ENCODE peak calls at places on chromosomes 7 and 10, in five cellular contexts. L, Y, O, C and V are unnamed samples.

GRCh38 chr10:93512565-93512964 is 16.2 kb downstream of the CEP55 start:
- DNase-seq in L (no peak), Y (peak; percentile 54), O (no peak), C (no peak), V (no peak)

GRCh38 chr7:102292813-102293798 is 6.4 kb downstream of the SH2B2 start:
- DNase-seq in L (peak; percentile 61), Y (no peak), O (peak; percentile 92), C (no peak), V (no peak)

GRCh38 chr7:159091041-159091440 is 53.6 kb downstream of the VIPR2 start:
- DNase-seq in L (peak; percentile 24), Y (no peak), O (no peak), C (no peak), V (no peak)

GRCh38 chr7:138001529-138002095 is at the start of gene CREB3L2:
- DNase-seq in L (peak; percentile 87), Y (peak; percentile 59), O (peak; percentile 72), C (peak; percentile 69), V (peak; percentile 65)

GRCh38 chr10:86243651-86244155 is 122.9 kb downstream of the GRID1 start:
- DNase-seq in L (no peak), Y (no peak), O (no peak), C (no peak), V (no peak)

GRCh38 chr7:139916717-139917395 is 87.8 kb downstream of the TBXAS1 start:
- DNase-seq in L (no peak), Y (no peak), O (no peak), C (no peak), V (no peak)

GRCh38 chr7:48441848-48442492 is 270.7 kb downstream of the ABCA13 start:
- DNase-seq in L (no peak), Y (no peak), O (no peak), C (no peak), V (no peak)

GRCh38 chr10:133278577-133279265 is 2.1 kb upstream of the ADAM8 start:
- DNase-seq in L (no peak), Y (peak; percentile 71), O (no peak), C (no peak), V (peak; percentile 70)

GRCh38 chr10:86727992-86728559 is 28.3 kb upstream of the BMPR1A start:
- DNase-seq in L (no peak), Y (no peak), O (no peak), C (no peak), V (no peak)

GRCh38 chr10:79244068-79244442 is 103.2 kb upstream of the PPIF start:
- DNase-seq in L (no peak), Y (no peak), O (no peak), C (no peak), V (no peak)

GRCh38 chr7:82572195-82572880 is 128.8 kb upstream of the CACNA2D1 start:
- DNase-seq in L (peak; percentile 95), Y (peak; percentile 56), O (peak; percentile 89), C (peak; percentile 73), V (peak; percentile 94)

GRCh38 chr10:114045071-114045737 is 1.5 kb downstream of the ADRB1 start:
- DNase-seq in L (peak; percentile 77), Y (no peak), O (peak; percentile 71), C (peak; percentile 20), V (no peak)

GRCh38 chr10:49243610-49244283 is 55.2 kb upstream of the C10orf71 start:
- DNase-seq in L (no peak), Y (no peak), O (no peak), C (no peak), V (no peak)

GRCh38 chr10:114821915-114822770 is 563 bp downstream of the FHIP2A start:
- DNase-seq in L (peak; percentile 77), Y (peak; percentile 19), O (peak; percentile 81), C (peak; percentile 42), V (peak; percentile 70)

GRCh38 chr7:88001744-88002530 is 67.9 kb downstream of the ADAM22 start:
- DNase-seq in L (no peak), Y (no peak), O (no peak), C (no peak), V (no peak)

GRCh38 chr10:69636273-69636575 is 6.2 kb downstream of the FAM241B start:
- DNase-seq in L (peak; percentile 41), Y (no peak), O (no peak), C (no peak), V (no peak)

GRCh38 chr10:127125331-127125730 is 71.1 kb downstream of the INSYN2A start:
- DNase-seq in L (no peak), Y (no peak), O (no peak), C (no peak), V (no peak)

GRCh38 chr10:104267721-104268690 is 978 bp upstream of the GSTO2 start:
- DNase-seq in L (no peak), Y (no peak), O (no peak), C (no peak), V (no peak)

GRCh38 chr10:36725581-36726520 is 399.5 kb upstream of the ANKRD30A start:
- DNase-seq in L (peak; percentile 88), Y (peak; percentile 73), O (peak; percentile 47), C (peak; percentile 91), V (peak; percentile 73)

GRCh38 chr10:123766012-123766411 is 99.9 kb downstream of the GPR26 start:
- DNase-seq in L (no peak), Y (no peak), O (no peak), C (no peak), V (no peak)

GRCh38 chr10:11578802-11579255 is 32.6 kb downstream of the USP6NL start:
- DNase-seq in L (no peak), Y (no peak), O (no peak), C (no peak), V (no peak)

GRCh38 chr7:99305473-99306260 is 20.0 kb upstream of the ARPC1A start:
- DNase-seq in L (no peak), Y (no peak), O (no peak), C (no peak), V (no peak)

GRCh38 chr10:24645784-24646183 is 77.9 kb downstream of the ARHGAP21 start:
- DNase-seq in L (no peak), Y (no peak), O (no peak), C (no peak), V (no peak)

GRCh38 chr7:65477326-65477725 is 103.7 kb downstream of the ZNF92 start:
- DNase-seq in L (peak; percentile 90), Y (no peak), O (peak; percentile 67), C (peak; percentile 17), V (peak; percentile 35)

GRCh38 chr10:93165367-93165766 is 91.7 kb downstream of the CYP26A1 start:
- DNase-seq in L (no peak), Y (peak; percentile 56), O (no peak), C (peak; percentile 7), V (no peak)

GRCh38 chr7:92717982-92718716 is 118.2 kb downstream of the CDK6 start:
- DNase-seq in L (no peak), Y (peak; percentile 82), O (no peak), C (peak; percentile 56), V (peak; percentile 67)

DNA sequence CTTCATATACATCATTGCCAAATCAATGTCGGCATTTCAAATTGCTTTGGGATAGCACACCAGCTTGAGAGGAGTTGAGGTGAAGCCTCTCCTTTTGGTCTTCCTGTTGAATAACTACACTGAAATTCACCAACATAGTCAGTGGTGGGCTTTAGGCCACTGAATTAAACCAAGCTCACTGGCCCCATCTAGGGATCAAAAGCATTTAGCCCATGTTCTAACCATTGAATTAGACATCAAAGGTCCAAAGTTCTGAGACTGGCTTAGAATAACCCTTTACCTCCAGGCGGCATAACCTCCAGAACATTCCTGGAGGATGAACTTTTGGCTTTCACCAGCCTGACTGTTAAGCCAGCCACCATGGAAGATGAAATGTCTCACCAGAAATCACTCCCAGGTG is 54.6 kb downstream of the BPGM start:
- DNase-seq in L (no peak), Y (no peak), O (peak; percentile 48), C (no peak), V (peak; percentile 57)
- H3K9me3 ChIP-seq in L (no peaks in the 10 kb centered on the region), Y (no peaks in the 10 kb centered on the region), O (no peaks in the 10 kb centered on the region), C (no peaks in the 10 kb centered on the region), V (no peaks in the 10 kb centered on the region)

GRCh38 chr7:1262441-1262840 is 29.8 kb downstream of the UNCX start:
- DNase-seq in L (no peak), Y (no peak), O (no peak), C (no peak), V (no peak)

GRCh38 chr7:1259621-1260020 is 26.9 kb downstream of the UNCX start:
- DNase-seq in L (no peak), Y (no peak), O (no peak), C (no peak), V (no peak)

GRCh38 chr7:1257863-1258262 is 25.2 kb downstream of the UNCX start:
- DNase-seq in L (no peak), Y (no peak), O (no peak), C (no peak), V (no peak)

GRCh38 chr7:1257221-1257620 is 24.5 kb downstream of the UNCX start:
- DNase-seq in L (no peak), Y (no peak), O (no peak), C (no peak), V (no peak)

DNA sequence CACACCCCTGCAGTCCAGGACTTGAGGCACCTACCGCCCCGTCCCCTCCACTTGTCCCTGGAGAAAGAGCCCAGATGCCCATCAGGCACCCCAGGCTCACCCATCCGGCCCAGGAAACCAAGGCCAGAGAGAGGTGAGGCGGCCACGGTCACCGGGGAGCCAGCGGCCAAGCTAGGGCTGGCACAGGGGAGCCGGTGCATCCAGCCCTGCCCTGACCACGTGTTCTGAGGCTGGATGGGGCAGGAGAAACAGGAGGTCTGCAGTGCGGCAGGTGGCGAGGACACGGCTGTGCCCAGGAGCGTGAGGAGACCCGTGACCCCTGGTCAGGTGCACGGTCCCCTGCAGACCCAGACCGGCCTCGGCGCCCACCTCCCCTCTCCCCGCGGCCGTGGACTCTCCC is 27.6 kb downstream of the UNCX start:
- DNase-seq in L (no peak), Y (no peak), O (no peak), C (no peak), V (no peak)
- H3K27me3 ChIP-seq in L (peaks cover 6% of the 10 kb centered on the region), Y (peaks cover 5% of the 10 kb centered on the region), O (peaks cover 100% of the 10 kb centered on the region), C (peaks cover 19% of the 10 kb centered on the region), V (peaks cover 27% of the 10 kb centered on the region)

GRCh38 chr10:46540412-46541016 is 15.9 kb downstream of the GPRIN2 start:
- DNase-seq in L (peak; percentile 50), Y (no peak), O (no peak), C (no peak), V (no peak)
- H3K4me3 ChIP-seq in L (no peak overlapping the region), Y (peak overlapping the region; percentile 7), O (no peak overlapping the region), C (no peak overlapping the region), V (no peak overlapping the region)

DNA sequence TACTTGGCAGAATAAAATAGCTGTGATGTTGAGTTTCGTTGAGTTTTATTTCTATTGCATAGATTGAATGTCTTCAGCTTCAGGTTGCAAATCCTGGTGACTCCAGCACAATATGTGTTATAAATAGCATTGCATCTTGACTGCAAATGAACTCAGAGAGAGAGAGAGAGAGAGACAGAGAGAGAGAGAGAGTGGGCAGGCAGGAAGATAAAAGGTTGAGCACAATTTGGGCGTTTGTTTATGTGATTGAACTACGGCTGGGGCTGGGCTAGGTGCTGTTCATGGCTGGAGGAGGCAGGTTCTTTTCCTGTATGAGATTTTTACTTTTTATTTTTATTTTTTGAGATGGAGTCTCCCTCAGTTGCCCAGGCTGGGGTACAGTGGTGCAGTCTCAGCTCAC is 229.7 kb downstream of the GALNT17 start:
- DNase-seq in L (peak; percentile 17), Y (no peak), O (no peak), C (no peak), V (peak; percentile 28)
- H3K9me3 ChIP-seq in L (peaks cover 53% of the 10 kb centered on the region), Y (no peaks in the 10 kb centered on the region), O (no peaks in the 10 kb centered on the region), C (no peaks in the 10 kb centered on the region), V (no peaks in the 10 kb centered on the region)